ENCODE peak calls at places on chromosomes 11 and 22, in four cellular contexts. One of them, this sample, is unnamed.

GRCh38 chr22:43819691-43820670 is 7.9 kb upstream of the EFCAB6 start:
- DNase-seq in ureter: no peak
- DNase-seq in T-helper 1 cell: no peak
- DNase-seq in effector memory CD8-positive, alpha-beta T cell: no peak
- DNase-seq in this sample: no peak

GRCh38 chr11:1203505-1204271 is 19.2 kb upstream of the MUC5B start:
- DNase-seq in ureter: no peak
- DNase-seq in T-helper 1 cell: no peak
- DNase-seq in effector memory CD8-positive, alpha-beta T cell: no peak
- DNase-seq in this sample: no peak

GRCh38 chr11:94302806-94303205 is 1.6 kb upstream of the IZUMO1R start:
- DNase-seq in ureter: no peak
- DNase-seq in T-helper 1 cell: no peak
- DNase-seq in effector memory CD8-positive, alpha-beta T cell: no peak
- DNase-seq in this sample: no peak

GRCh38 chr11:95262994-95263764 is 32.2 kb upstream of the SESN3 start:
- DNase-seq in ureter: no peak
- DNase-seq in T-helper 1 cell: no peak
- DNase-seq in effector memory CD8-positive, alpha-beta T cell: no peak
- DNase-seq in this sample: no peak

GRCh38 chr11:97667057-97667456 is 1277.2 kb downstream of the JRKL start:
- DNase-seq in ureter: no peak
- DNase-seq in T-helper 1 cell: no peak
- DNase-seq in effector memory CD8-positive, alpha-beta T cell: no peak
- DNase-seq in this sample: no peak

GRCh38 chr11:353315-353857 is 15.9 kb upstream of the B4GALNT4 start:
- DNase-seq in ureter: peak
- DNase-seq in T-helper 1 cell: no peak
- DNase-seq in effector memory CD8-positive, alpha-beta T cell: no peak
- DNase-seq in this sample: no peak

GRCh38 chr11:68923614-68924013 is 19.9 kb downstream of the IGHMBP2 start:
- DNase-seq in ureter: no peak
- DNase-seq in T-helper 1 cell: no peak
- DNase-seq in effector memory CD8-positive, alpha-beta T cell: no peak
- DNase-seq in this sample: no peak

GRCh38 chr22:38221407-38221806 is 19.6 kb downstream of the MAFF start:
- DNase-seq in ureter: no peak
- DNase-seq in T-helper 1 cell: no peak
- DNase-seq in effector memory CD8-positive, alpha-beta T cell: no peak
- DNase-seq in this sample: no peak

GRCh38 chr11:119572481-119573424 is 149.8 kb upstream of the THY1 start:
- DNase-seq in ureter: no peak
- DNase-seq in T-helper 1 cell: no peak
- DNase-seq in effector memory CD8-positive, alpha-beta T cell: no peak
- DNase-seq in this sample: no peak

GRCh38 chr11:109001585-109001984 is 336.7 kb downstream of the DDX10 start:
- DNase-seq in ureter: no peak
- DNase-seq in T-helper 1 cell: no peak
- DNase-seq in effector memory CD8-positive, alpha-beta T cell: no peak
- DNase-seq in this sample: no peak

GRCh38 chr22:32996276-32996675 is 61.9 kb downstream of the SYN3 start:
- DNase-seq in ureter: no peak
- DNase-seq in T-helper 1 cell: no peak
- DNase-seq in effector memory CD8-positive, alpha-beta T cell: no peak
- DNase-seq in this sample: no peak

GRCh38 chr11:129862123-129862522 is 33.3 kb downstream of the NFRKB start:
- DNase-seq in ureter: no peak
- DNase-seq in T-helper 1 cell: no peak
- DNase-seq in effector memory CD8-positive, alpha-beta T cell: no peak
- DNase-seq in this sample: no peak

GRCh38 chr11:125516266-125516665 is 20.2 kb upstream of the FEZ1 start:
- DNase-seq in ureter: no peak
- DNase-seq in T-helper 1 cell: no peak
- DNase-seq in effector memory CD8-positive, alpha-beta T cell: no peak
- DNase-seq in this sample: no peak

GRCh38 chr22:28252539-28252938 is 333.5 kb upstream of the PITPNB start:
- DNase-seq in ureter: no peak
- DNase-seq in T-helper 1 cell: no peak
- DNase-seq in effector memory CD8-positive, alpha-beta T cell: no peak
- DNase-seq in this sample: no peak

GRCh38 chr11:47514825-47515647 is 37.9 kb downstream of the CELF1 start:
- DNase-seq in ureter: no peak
- DNase-seq in T-helper 1 cell: no peak
- DNase-seq in effector memory CD8-positive, alpha-beta T cell: no peak
- DNase-seq in this sample: no peak

GRCh38 chr11:108588287-108588686 is 5.3 kb downstream of the EXPH5 start:
- DNase-seq in ureter: no peak
- DNase-seq in T-helper 1 cell: no peak
- DNase-seq in effector memory CD8-positive, alpha-beta T cell: no peak
- DNase-seq in this sample: no peak

GRCh38 chr22:27238935-27239510 is 562.5 kb downstream of the MN1 start:
- DNase-seq in ureter: no peak
- DNase-seq in T-helper 1 cell: no peak
- DNase-seq in effector memory CD8-positive, alpha-beta T cell: no peak
- DNase-seq in this sample: no peak

GRCh38 chr11:78514922-78515502 is 59.7 kb downstream of the NARS2 start:
- DNase-seq in ureter: no peak
- DNase-seq in T-helper 1 cell: no peak
- DNase-seq in effector memory CD8-positive, alpha-beta T cell: no peak
- DNase-seq in this sample: no peak

GRCh38 chr11:43518407-43519165 is 159.9 kb downstream of the TTC17 start:
- DNase-seq in ureter: no peak
- DNase-seq in T-helper 1 cell: no peak
- DNase-seq in effector memory CD8-positive, alpha-beta T cell: no peak
- DNase-seq in this sample: no peak

GRCh38 chr11:131626761-131627160 is 256.3 kb downstream of the NTM start:
- DNase-seq in ureter: no peak
- DNase-seq in T-helper 1 cell: no peak
- DNase-seq in effector memory CD8-positive, alpha-beta T cell: no peak
- DNase-seq in this sample: no peak